ENCODE peak calls at places on chromosomes 11 and 22, in ten cellular contexts. D is stomach; Q is MM.1S; N is sigmoid colon; R is esophagus muscularis mucosa; I is cardiac muscle cell; L is testis; P is aorta; M is esophagus squamous epithelium; Y is CD8-positive, alpha-beta T cell. B is an unnamed sample. For H3K4me1, the result is how much of the 10 kb centered on the place peaks cover.

GRCh38 chr11:14519692-14520085 is 497 bp downstream of the PSMA1 start:
- DNase-seq in P (no peak), I (no peak), M (no peak), R (no peak), Q (no peak), L (no peak), N (no peak), D (no peak), Y (no peak), B (no peak)

GRCh38 chr11:73269353-73270088 is 2.6 kb upstream of the P2RY6 start:
- DNase-seq in D (peak), I (no peak), Q (no peak), Y (no peak), P (no peak), M (no peak), R (no peak), L (no peak), N (peak), B (no peak)

GRCh38 chr22:47850644-47851151 is 1088.2 kb downstream of the TBC1D22A start:
- DNase-seq in D (no peak), I (no peak), M (no peak), L (peak), P (no peak), Y (no peak), N (no peak), Q (no peak), R (peak), B (no peak)

GRCh38 chr11:44598831-44599230 is 33.4 kb downstream of the CD82 start:
- DNase-seq in M (no peak), P (no peak), D (no peak), N (no peak), L (no peak), I (no peak), Y (no peak), Q (no peak), R (no peak), B (no peak)

GRCh38 chr11:116563028-116563712 is 209.6 kb downstream of the BUD13 start:
- DNase-seq in L (peak), D (no peak), P (no peak), Q (no peak), M (no peak), Y (no peak), I (no peak), N (no peak), R (no peak), B (no peak)

GRCh38 chr11:14148653-14149273 is 186.2 kb downstream of the SPON1 start:
- DNase-seq in I (peak), Q (peak), Y (no peak), D (no peak), N (no peak), L (no peak), M (no peak), P (no peak), R (no peak), B (no peak)

GRCh38 chr11:73143126-73143838 is 1.2 kb upstream of the FCHSD2 start:
- DNase-seq in Q (peak), D (no peak), R (peak), Y (no peak), M (no peak), N (no peak), L (no peak), P (no peak), I (peak), B (peak)

GRCh38 chr11:104078250-104078649 is 41.8 kb downstream of the DDI1 start:
- DNase-seq in I (no peak), M (no peak), Y (no peak), R (no peak), Q (no peak), P (no peak), D (no peak), L (no peak), N (no peak), B (no peak)

GRCh38 chr22:37088108-37088605 is 21.4 kb downstream of the TMPRSS6 start:
- DNase-seq in L (peak), D (no peak), Y (no peak), R (no peak), Q (no peak), I (no peak), N (no peak), P (no peak), M (no peak), B (no peak)

GRCh38 chr11:107071129-107071528 is 52.9 kb upstream of the GUCY1A2 start:
- DNase-seq in I (no peak), L (no peak), Y (no peak), P (no peak), D (no peak), Q (no peak), N (no peak), R (no peak), M (no peak), B (no peak)

GRCh38 chr22:42162728-42163489 is 32.3 kb upstream of the CYP2D6 start:
- DNase-seq in N (peak), I (no peak), L (no peak), Q (no peak), D (no peak), Y (no peak), M (no peak), R (no peak), P (no peak), B (no peak)

GRCh38 chr11:66076561-66076960 is 6.5 kb downstream of the PACS1 start:
- DNase-seq in N (no peak), Q (no peak), R (no peak), P (no peak), I (peak), M (no peak), L (no peak), D (no peak), Y (no peak), B (no peak)

GRCh38 chr11:125132071-125132470 is 20.6 kb upstream of the TMEM218 start:
- DNase-seq in I (peak), Q (no peak), L (no peak), N (no peak), M (no peak), R (no peak), Y (no peak), D (no peak), P (no peak), B (no peak)

GRCh38 chr11:18115360-18116127 is 9.7 kb upstream of the SAAL1 start:
- DNase-seq in N (peak), P (peak), L (peak), R (no peak), Q (peak), D (peak), M (no peak), I (peak), Y (peak), B (peak)

GRCh38 chr11:132742929-132743328 is 789.4 kb downstream of the OPCML start:
- DNase-seq in D (no peak), N (no peak), Y (no peak), L (no peak), P (no peak), M (no peak), I (no peak), R (no peak), Q (no peak), B (no peak)

GRCh38 chr11:57399221-57399620 is 8.8 kb upstream of the PRG2 start:
- DNase-seq in M (no peak), Q (no peak), D (no peak), I (no peak), R (no peak), L (no peak), N (no peak), Y (no peak), P (no peak), B (no peak)
- H3K4me1 ChIP-seq in M (under half), Q (under half), D (under half), I (under half), R (under half), L (under half), N (under half), Y (under half), P (under half), B (under half)

DNA sequence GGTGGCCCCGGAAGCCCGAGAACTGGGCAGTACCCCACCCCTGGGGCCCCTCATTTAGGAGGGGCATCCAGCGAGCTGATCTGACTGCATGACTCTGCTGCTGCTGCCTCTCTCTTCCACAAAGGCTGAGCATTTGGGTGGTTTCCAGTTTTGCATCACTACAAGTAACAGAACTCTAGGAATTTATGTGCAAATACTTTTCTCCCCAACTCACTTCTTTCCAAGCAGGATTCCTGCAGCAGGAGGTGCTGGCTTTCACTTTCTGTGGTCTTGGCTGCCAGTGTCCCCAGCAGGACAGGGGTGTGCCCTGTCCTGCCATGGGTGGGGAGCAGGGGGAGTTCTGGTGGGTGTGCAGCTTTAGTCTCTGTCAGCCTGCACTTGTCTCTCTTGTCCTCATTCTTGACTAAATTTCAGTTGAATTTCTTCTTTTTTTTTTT is 21.2 kb downstream of the UPB1 start:
- DNase-seq in I (peak), N (no peak), P (no peak), M (no peak), D (no peak), L (peak), Q (no peak), R (no peak), Y (no peak), B (no peak)
- H3K4me3 ChIP-seq in I (no peak), N (no peak), P (no peak), M (no peak), D (no peak), L (no peak), Q (no peak), R (no peak), Y (no peak), B (no peak)

GRCh38 chr22:40482886-40483285 is 112.5 kb downstream of the SGSM3 start:
- DNase-seq in D (no peak), I (no peak), P (no peak), R (no peak), Y (no peak), Q (no peak), L (no peak), N (no peak), M (no peak), B (no peak)
- H3K4me1 ChIP-seq in D (under half), I (under half), P (under half), R (half or more), Y (under half), Q (under half), L (under half), N (under half), M (under half), B (under half)

DNA sequence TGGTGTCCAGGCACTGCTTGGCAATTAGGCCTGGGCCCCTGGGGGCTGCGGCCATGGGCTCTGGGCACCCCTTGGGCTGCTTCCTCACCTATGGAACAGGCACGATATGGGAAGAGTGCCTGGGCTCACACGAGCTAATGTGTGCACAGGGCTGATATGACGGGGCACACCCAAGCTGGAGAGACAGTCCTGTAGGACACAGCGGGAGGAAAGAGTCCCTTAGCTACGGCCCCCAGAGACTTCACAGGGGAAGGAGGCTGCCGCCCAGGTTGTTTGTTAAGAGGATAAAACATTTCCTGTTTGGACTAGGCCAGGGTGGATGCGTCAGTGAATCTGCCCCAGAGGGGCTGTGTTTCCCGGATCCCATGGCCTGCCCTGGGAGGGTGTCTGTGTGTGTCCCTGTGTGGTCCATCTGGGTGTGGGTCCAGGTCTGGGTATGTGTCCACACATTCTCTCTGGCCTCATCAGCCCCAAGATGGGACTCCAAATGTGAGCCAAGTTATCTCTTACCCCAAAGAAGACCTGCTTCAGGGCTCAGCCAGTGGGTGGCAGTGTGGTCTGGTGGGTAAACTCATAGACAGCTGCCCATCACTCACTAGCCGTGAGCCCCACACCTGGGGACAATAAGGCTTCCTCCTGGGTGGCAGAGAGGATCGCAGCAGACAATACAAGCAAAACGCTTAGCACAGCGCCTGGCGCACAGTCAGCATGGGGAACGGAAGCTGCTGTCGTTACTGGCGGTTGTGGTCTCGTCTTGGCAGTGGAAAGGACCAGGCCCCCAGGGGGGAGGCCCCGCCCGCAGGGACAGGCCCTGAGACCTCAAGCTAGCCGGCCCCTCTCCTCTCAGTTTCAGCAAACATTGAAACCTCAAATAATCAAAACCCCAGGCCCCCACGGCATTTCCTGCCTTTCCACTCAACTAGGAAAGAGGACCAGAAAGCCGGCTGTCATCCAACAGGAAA is 3.2 kb upstream of the EMID1 start:
- DNase-seq in M (no peak), N (no peak), D (peak), P (peak), L (no peak), Y (peak), I (peak), Q (peak), R (no peak), B (peak)
- H3K4me3 ChIP-seq in M (no peak), N (no peak), D (no peak), P (no peak), L (no peak), Y (no peak), I (no peak), Q (no peak), R (no peak), B (no peak)

DNA sequence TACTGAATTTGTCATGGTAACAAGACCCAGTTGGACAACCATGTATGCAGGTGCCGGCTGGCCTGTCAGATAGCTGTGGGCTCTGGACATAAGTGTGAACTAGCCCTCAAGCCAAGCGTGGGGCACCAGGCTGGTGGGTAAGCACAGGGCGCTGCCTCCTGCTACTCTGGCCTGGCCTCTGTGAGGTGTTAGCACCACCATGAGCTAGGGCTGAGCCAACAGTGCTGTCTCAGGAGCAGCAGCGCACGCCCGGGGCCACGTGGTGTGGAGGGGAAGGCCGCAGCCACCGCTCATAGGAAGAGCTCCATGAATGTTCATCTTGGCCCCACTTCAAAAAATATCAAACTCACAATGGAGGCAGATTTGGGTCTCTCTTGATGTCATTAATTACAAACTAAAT is 35.3 kb upstream of the GNB1L start:
- DNase-seq in R (no peak), L (no peak), Q (no peak), D (no peak), I (no peak), M (no peak), P (no peak), Y (no peak), N (no peak), B (no peak)
- H3K4me1 ChIP-seq in R (under half), L (under half), Q (under half), D (under half), I (under half), M (under half), P (under half), Y (half or more), N (under half), B (under half)

GRCh38 chr22:46134111-46134705 is 16.1 kb upstream of the PPARA start:
- DNase-seq in I (no peak), Y (no peak), P (no peak), R (no peak), Q (no peak), D (no peak), M (no peak), L (no peak), N (no peak), B (no peak)
- H3K4me3 ChIP-seq in I (no peak), Y (no peak), P (no peak), R (no peak), Q (no peak), D (no peak), M (no peak), L (no peak), N (no peak), B (no peak)